ENCODE peak calls at places on chromosomes 1 and 21, in six cellular contexts. G, N, W, M, Q and O are unnamed samples.

GRCh38 chr1:87362834-87363426 is 34.2 kb downstream of the LMO4 start:
- DNase-seq in N (no peak), M (no peak), W (no peak), Q (no peak), G (no peak), O (no peak)

GRCh38 chr1:189220750-189221149 is 1256.9 kb downstream of the BRINP3 start:
- DNase-seq in N (no peak), Q (no peak), W (no peak), G (no peak), M (peak; percentile 2), O (no peak)

GRCh38 chr1:22206551-22207125 is 63.7 kb upstream of the WNT4 start:
- DNase-seq in N (no peak), G (no peak), Q (no peak), W (no peak), M (no peak), O (no peak)

GRCh38 chr1:180269848-180270766 is 40.0 kb downstream of the LHX4 start:
- DNase-seq in W (peak; percentile 82), M (no peak), G (no peak), N (peak; percentile 39), Q (peak; percentile 29), O (no peak)

GRCh38 chr1:115507256-115507589 is 134.5 kb upstream of the VANGL1 start:
- DNase-seq in W (no peak), Q (peak; percentile 25), N (peak; percentile 64), G (no peak), M (no peak), O (no peak)

GRCh38 chr1:10694274-10694632 is 102.2 kb downstream of the CASZ1 start:
- DNase-seq in M (peak; percentile 72), W (no peak), Q (no peak), N (no peak), G (peak; percentile 57), O (no peak)

GRCh38 chr1:196002906-196003305 is 605.3 kb downstream of the KCNT2 start:
- DNase-seq in W (no peak), Q (no peak), G (no peak), N (no peak), M (no peak), O (no peak)

GRCh38 chr1:207799989-207800648 is 48.3 kb downstream of the CD46 start:
- DNase-seq in N (no peak), Q (no peak), W (no peak), G (no peak), M (no peak), O (no peak)

GRCh38 chr1:208917281-208917680 is 666.2 kb upstream of the CAMK1G start:
- DNase-seq in N (no peak), W (no peak), G (no peak), M (no peak), Q (no peak), O (no peak)

GRCh38 chr1:156583821-156584622 is 4.5 kb downstream of the TTC24 start:
- DNase-seq in M (peak; percentile 85), Q (peak; percentile 74), W (peak; percentile 39), N (peak; percentile 86), G (peak; percentile 59), O (no peak)

GRCh38 chr1:115063238-115063901 is 25.9 kb downstream of the TSPAN2 start:
- DNase-seq in G (peak; percentile 28), Q (no peak), M (no peak), N (no peak), W (no peak), O (no peak)

GRCh38 chr1:6753320-6754140 is 31.7 kb upstream of the CAMTA1 start:
- DNase-seq in N (no peak), G (no peak), M (no peak), Q (no peak), W (no peak), O (no peak)

GRCh38 chr1:27572679-27573426 is 31.1 kb downstream of the AHDC1 start:
- DNase-seq in Q (peak; percentile 68), G (no peak), W (no peak), M (no peak), N (peak; percentile 65), O (no peak)

GRCh38 chr1:56644941-56645662 is at the start of gene PRKAA2:
- DNase-seq in W (peak; percentile 69), M (peak; percentile 21), G (no peak), N (peak; percentile 88), Q (peak; percentile 26), O (peak; percentile 69)

GRCh38 chr1:13487143-13487868 is 26.5 kb downstream of the LRRC38 start:
- DNase-seq in Q (peak; percentile 5), W (no peak), M (no peak), N (no peak), G (no peak), O (no peak)

GRCh38 chr1:242691603-242691945 is 167.1 kb upstream of the PLD5 start:
- DNase-seq in M (no peak), N (peak; percentile 21), G (no peak), Q (no peak), W (no peak), O (no peak)

GRCh38 chr1:39089811-39090519 is 63.8 kb downstream of the NDUFS5 start:
- DNase-seq in W (no peak), G (no peak), Q (no peak), N (peak; percentile 75), M (no peak), O (no peak)

GRCh38 chr1:60848583-60849188 is 233.7 kb upstream of the NFIA start:
- DNase-seq in W (no peak), M (no peak), N (peak; percentile 58), Q (no peak), G (no peak), O (no peak)

GRCh38 chr21:38134084-38134873 is 122.5 kb upstream of the KCNJ15 start:
- DNase-seq in G (no peak), N (no peak), W (no peak), Q (no peak), M (no peak), O (no peak)

GRCh38 chr1:53145619-53145941 is 3.1 kb upstream of the SLC1A7 start:
- DNase-seq in M (no peak), Q (no peak), N (no peak), W (no peak), G (no peak), O (no peak)

GRCh38 chr1:8256321-8256720 is 61.6 kb upstream of the SLC45A1 start:
- DNase-seq in N (no peak), Q (no peak), G (no peak), M (no peak), W (no peak), O (no peak)

GRCh38 chr1:206037521-206037920 is 13.8 kb upstream of the CTSE start:
- DNase-seq in M (no peak), Q (no peak), G (no peak), W (no peak), N (peak; percentile 26), O (no peak)

GRCh38 chr1:247322849-247323586 is 8.6 kb downstream of the ZNF496 start:
- DNase-seq in N (peak; percentile 39), G (no peak), M (no peak), Q (no peak), W (no peak), O (peak; percentile 40)

GRCh38 chr21:38341546-38342012 is 84.8 kb downstream of the KCNJ15 start:
- DNase-seq in Q (no peak), N (no peak), G (no peak), W (no peak), M (no peak), O (peak; percentile 71)

GRCh38 chr21:36199021-36199420 is 42.4 kb downstream of the DOP1B start:
- DNase-seq in W (no peak), N (no peak), G (no peak), Q (no peak), M (no peak), O (no peak)

GRCh38 chr1:63663873-63664272 is 70.7 kb downstream of the PGM1 start:
- DNase-seq in W (no peak), Q (no peak), N (no peak), M (peak; percentile 16), G (no peak), O (no peak)

GRCh38 chr1:154810571-154810970 is 59.5 kb downstream of the KCNN3 start:
- DNase-seq in Q (no peak), M (no peak), W (no peak), N (no peak), G (no peak), O (no peak)

GRCh38 chr1:211495584-211495983 is 3.6 kb upstream of the RD3 start:
- DNase-seq in W (no peak), Q (no peak), G (no peak), M (no peak), N (no peak), O (peak; percentile 40)

GRCh38 chr1:246178902-246179301 is 328.2 kb downstream of the SMYD3 start:
- DNase-seq in Q (no peak), W (no peak), G (no peak), M (no peak), N (no peak), O (no peak)

GRCh38 chr1:55542901-55543504 is 327.8 kb upstream of the USP24 start:
- DNase-seq in W (no peak), Q (no peak), G (no peak), M (no peak), N (no peak), O (no peak)

GRCh38 chr1:207866471-207867135 is 44.3 kb downstream of the CD34 start:
- DNase-seq in N (no peak), M (no peak), G (no peak), Q (no peak), W (no peak), O (no peak)

GRCh38 chr1:75203415-75204277 is 69.5 kb downstream of the LHX8 start:
- DNase-seq in Q (peak; percentile 6), G (no peak), N (peak; percentile 63), M (peak; percentile 18), W (no peak), O (no peak)

GRCh38 chr1:227662933-227663332 is 72.2 kb downstream of the JMJD4 start:
- DNase-seq in M (no peak), N (no peak), Q (no peak), G (no peak), W (no peak), O (no peak)
- H3K9me3 ChIP-seq in M (peaks cover 93% of the 10 kb centered on the region), N (peaks cover 53% of the 10 kb centered on the region), Q (peaks cover 6% of the 10 kb centered on the region), G (peaks cover 70% of the 10 kb centered on the region), W (peaks cover 100% of the 10 kb centered on the region), O (peaks cover 98% of the 10 kb centered on the region)

GRCh38 chr1:125086611-125087010 is 3901.8 kb downstream of the SRGAP2C start:
- DNase-seq in Q (no peak), M (no peak), N (no peak), W (no peak), G (no peak), O (peak; percentile 23)
- H3K9me3 ChIP-seq in Q (no peaks in the 10 kb centered on the region), M (no peaks in the 10 kb centered on the region), N (peaks cover 40% of the 10 kb centered on the region), W (peaks cover 44% of the 10 kb centered on the region), G (no peaks in the 10 kb centered on the region), O (peaks cover 19% of the 10 kb centered on the region)

GRCh38 chr1:2799811-2800663 is 1.5 kb downstream of the TTC34 start:
- DNase-seq in W (peak; percentile 4), Q (no peak), G (no peak), M (no peak), N (no peak), O (peak; percentile 64)
- H3K9me3 ChIP-seq in W (peaks cover 3% of the 10 kb centered on the region), Q (no peaks in the 10 kb centered on the region), G (no peaks in the 10 kb centered on the region), M (no peaks in the 10 kb centered on the region), N (no peaks in the 10 kb centered on the region), O (no peaks in the 10 kb centered on the region)

DNA sequence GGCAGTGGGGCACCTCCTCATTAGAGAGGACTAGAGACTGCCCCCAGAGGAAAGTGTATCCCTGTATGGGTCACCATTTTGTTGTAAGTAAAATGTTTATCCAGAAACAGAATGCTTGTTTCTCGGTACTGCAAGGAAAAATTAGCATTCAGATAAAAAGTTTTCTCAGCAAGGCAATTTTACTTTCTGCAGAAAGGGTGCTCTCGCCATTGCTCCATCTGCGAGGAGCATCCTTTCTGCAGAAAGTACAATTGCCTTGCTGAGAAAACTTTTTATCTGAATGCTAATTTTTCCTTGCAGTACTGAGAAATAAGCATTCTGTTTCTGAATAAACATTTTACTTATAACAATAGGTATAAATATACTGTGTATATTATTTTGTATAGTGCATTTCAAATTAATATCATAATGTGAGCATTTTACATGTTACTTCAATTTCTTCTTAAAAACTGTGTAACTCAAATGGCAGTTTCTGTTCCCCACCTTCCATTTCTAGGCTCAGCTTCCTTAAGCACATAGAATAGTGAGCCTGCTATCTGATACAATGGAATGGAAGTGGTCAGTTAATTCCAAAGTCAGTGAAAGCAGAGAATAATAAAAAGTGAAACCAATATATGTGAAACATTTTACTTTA is 76.5 kb upstream of the DESI2 start:
- DNase-seq in M (no peak), Q (no peak), G (no peak), N (no peak), W (no peak), O (no peak)
- H3K9me3 ChIP-seq in M (peaks cover 52% of the 10 kb centered on the region), Q (peaks cover 6% of the 10 kb centered on the region), G (peaks cover 28% of the 10 kb centered on the region), N (no peaks in the 10 kb centered on the region), W (peaks cover 59% of the 10 kb centered on the region), O (peaks cover 39% of the 10 kb centered on the region)